ENCODE peak calls at places on chromosomes 3 and 15, in ten cellular contexts. F is NB4, H is uterus, S is heart left ventricle, Q is A549, R is transverse colon, K is GM12878, P is testis, M is lower leg skin, G is H1. A is an unnamed sample.

GRCh38 chr3:64686446-64686908 is 1.3 kb downstream of the ADAMTS9 start:
- DNase-seq in F (no peak), H (no peak), S (peak), Q (peak), R (peak), K (no peak), P (peak), M (no peak), G (no peak), A (no peak)

GRCh38 chr15:26873846-26874245 is 7.0 kb downstream of the GABRA5 start:
- DNase-seq in F (no peak), H (no peak), S (no peak), Q (no peak), R (no peak), K (no peak), P (no peak), M (no peak), G (no peak), A (no peak)

GRCh38 chr3:182972387-182972786 is 8.0 kb downstream of the DCUN1D1 start:
- DNase-seq in F (no peak), H (no peak), S (no peak), Q (no peak), R (no peak), K (no peak), P (no peak), M (no peak), G (no peak), A (no peak)

GRCh38 chr3:16186081-16186480 is 11.6 kb downstream of the GALNT15 start:
- DNase-seq in F (no peak), H (no peak), S (no peak), Q (no peak), R (no peak), K (no peak), P (no peak), M (no peak), G (no peak), A (no peak)

GRCh38 chr15:45201557-45202246 is 13.9 kb upstream of the SHF start:
- DNase-seq in F (no peak), H (no peak), S (no peak), Q (no peak), R (no peak), K (peak), P (no peak), M (no peak), G (no peak), A (no peak)

GRCh38 chr3:94137377-94137776 is 74.5 kb downstream of the NSUN3 start:
- DNase-seq in F (no peak), H (no peak), S (no peak), Q (no peak), R (no peak), K (no peak), P (no peak), M (no peak), G (no peak), A (no peak)

GRCh38 chr3:76554717-76555116 is 485.2 kb upstream of the ROBO2 start:
- DNase-seq in F (no peak), H (no peak), S (no peak), Q (no peak), R (no peak), K (no peak), P (no peak), M (peak), G (no peak), A (no peak)

GRCh38 chr3:45929042-45929679 is 14.1 kb upstream of the CXCR6 start:
- DNase-seq in F (peak), H (no peak), S (peak), Q (peak), R (peak), K (no peak), P (peak), M (no peak), G (no peak), A (peak)

GRCh38 chr3:51343918-51344687 is 41.0 kb upstream of the MANF start:
- DNase-seq in F (no peak), H (no peak), S (no peak), Q (no peak), R (no peak), K (no peak), P (no peak), M (peak), G (no peak), A (peak)

GRCh38 chr3:94414412-94414811 is 351.6 kb downstream of the NSUN3 start:
- DNase-seq in F (no peak), H (no peak), S (no peak), Q (no peak), R (no peak), K (no peak), P (no peak), M (no peak), G (no peak), A (no peak)

GRCh38 chr3:197298858-197299854 is 744 bp upstream of the DLG1 start:
- DNase-seq in F (peak), H (peak), S (peak), Q (peak), R (peak), K (no peak), P (peak), M (no peak), G (no peak), A (peak)

GRCh38 chr3:144496116-144496835 is 524.7 kb downstream of the DIPK2A start:
- DNase-seq in F (no peak), H (no peak), S (no peak), Q (no peak), R (no peak), K (no peak), P (no peak), M (no peak), G (no peak), A (no peak)

GRCh38 chr3:16240229-16241023 is 24.3 kb downstream of the DPH3 start:
- DNase-seq in F (peak), H (no peak), S (no peak), Q (peak), R (no peak), K (no peak), P (no peak), M (no peak), G (no peak), A (no peak)

GRCh38 chr3:15286022-15286421 is 46.4 kb downstream of the SH3BP5 start:
- DNase-seq in F (no peak), H (no peak), S (no peak), Q (no peak), R (no peak), K (no peak), P (no peak), M (no peak), G (no peak), A (no peak)

GRCh38 chr3:150223090-150223489 is 185.0 kb upstream of the TSC22D2 start:
- DNase-seq in F (peak), H (no peak), S (no peak), Q (no peak), R (no peak), K (no peak), P (no peak), M (no peak), G (no peak), A (no peak)

GRCh38 chr15:25058080-25058785 is 103.4 kb downstream of the SNRPN start:
- DNase-seq in F (no peak), H (peak), S (peak), Q (no peak), R (no peak), K (no peak), P (peak), M (no peak), G (no peak), A (no peak)

GRCh38 chr15:99076555-99077308 is 28.1 kb upstream of the SYNM start:
- DNase-seq in F (peak), H (peak), S (no peak), Q (peak), R (peak), K (peak), P (peak), M (peak), G (peak), A (peak)

GRCh38 chr3:8767181-8767666 is 2.2 kb downstream of the OXTR start:
- DNase-seq in F (no peak), H (no peak), S (no peak), Q (no peak), R (no peak), K (no peak), P (no peak), M (no peak), G (no peak), A (no peak)

GRCh38 chr3:108312656-108313055 is 16.3 kb downstream of the HHLA2 start:
- DNase-seq in F (no peak), H (no peak), S (no peak), Q (no peak), R (no peak), K (no peak), P (no peak), M (no peak), G (no peak), A (no peak)

GRCh38 chr3:66196633-66197032 is 24.2 kb upstream of the SLC25A26 start:
- DNase-seq in F (no peak), H (no peak), S (no peak), Q (no peak), R (no peak), K (no peak), P (no peak), M (no peak), G (no peak), A (no peak)
- TF ChIP-seq CTCF in F (no peak), H (no peak), S (peak), Q (peak), R (peak), K (no peak), P (no peak), M (no peak), G (no peak), A (no peak)

GRCh38 chr15:89320200-89320599 is 14.4 kb downstream of the POLG start:
- DNase-seq in F (no peak), H (no peak), S (no peak), Q (no peak), R (no peak), K (no peak), P (no peak), M (no peak), G (no peak), A (no peak)

GRCh38 chr15:89325039-89325803 is 9.4 kb downstream of the POLG start:
- DNase-seq in F (no peak), H (no peak), S (no peak), Q (no peak), R (no peak), K (no peak), P (no peak), M (no peak), G (no peak), A (no peak)

GRCh38 chr15:89321521-89322410 is 12.9 kb downstream of the POLG start:
- DNase-seq in F (no peak), H (no peak), S (peak), Q (no peak), R (no peak), K (no peak), P (no peak), M (no peak), G (no peak), A (no peak)

GRCh38 chr15:89323825-89324224 is 10.8 kb downstream of the POLG start:
- DNase-seq in F (no peak), H (no peak), S (no peak), Q (no peak), R (no peak), K (no peak), P (no peak), M (no peak), G (no peak), A (no peak)

GRCh38 chr15:89322822-89323221 is 11.8 kb downstream of the POLG start:
- DNase-seq in F (no peak), H (no peak), S (no peak), Q (no peak), R (no peak), K (no peak), P (no peak), M (no peak), G (no peak), A (no peak)
- TF ChIP-seq POLR2A in F (no peak), H (no peak), S (no peak), Q (no peak), R (no peak), K (no peak), P (no peak), M (no peak), G (no peak), A (no peak)

GRCh38 chr15:56759450-56759845 is 26.1 kb upstream of the ZNF280D start:
- DNase-seq in F (no peak), H (no peak), S (peak), Q (no peak), R (peak), K (no peak), P (peak), M (no peak), G (no peak), A (peak)
- H3K4me3 ChIP-seq in F (no peak), H (no peak), S (no peak), Q (no peak), R (no peak), K (no peak), P (no peak), M (no peak), G (no peak), A (no peak)

DNA sequence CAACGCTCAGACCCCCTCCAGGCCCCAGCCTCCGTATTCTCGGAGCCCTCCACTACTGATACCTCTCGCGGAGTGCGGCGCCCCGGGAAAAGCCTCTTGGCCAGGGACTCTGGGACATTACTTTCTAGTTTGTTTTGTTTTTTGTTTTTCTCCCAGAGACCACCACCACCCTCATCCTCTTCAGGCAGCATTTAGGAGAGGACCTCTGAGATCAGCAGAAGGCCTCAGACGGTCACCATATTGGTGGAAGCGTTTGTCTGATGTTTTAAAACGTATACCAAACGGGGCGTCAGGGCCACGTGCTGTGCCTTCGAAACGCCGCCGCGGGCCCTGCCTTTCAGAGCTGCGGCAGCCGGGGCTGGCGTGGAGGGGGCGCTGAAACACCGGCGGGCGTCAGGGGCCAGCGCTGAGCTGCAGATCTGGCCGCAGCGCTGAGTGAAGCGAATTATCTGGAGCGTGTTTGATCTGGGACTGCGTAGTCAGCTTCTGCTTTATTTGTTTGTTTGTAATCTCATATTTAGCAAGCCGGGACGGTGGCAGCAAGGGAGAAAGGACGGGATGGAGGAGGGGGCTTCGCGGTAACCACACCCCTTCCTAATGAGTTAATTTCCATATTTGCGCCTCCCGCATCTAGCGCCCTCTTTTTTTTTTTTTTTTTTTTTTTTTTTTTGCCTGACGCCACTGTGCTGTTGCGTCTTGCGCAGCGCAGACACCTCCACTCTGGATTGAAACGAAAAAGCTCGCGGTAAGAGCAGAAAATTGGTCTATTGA is 14.8 kb downstream of the SOX2 start:
- DNase-seq in F (no peak), H (no peak), S (no peak), Q (no peak), R (no peak), K (no peak), P (no peak), M (no peak), G (no peak), A (no peak)
- TF ChIP-seq CTCF in F (no peak), H (no peak), S (no peak), Q (no peak), R (no peak), K (no peak), P (no peak), M (no peak), G (peak), A (no peak)

A was measured in sigmoid colon.